ENCODE peak calls at places on chromosomes 3 and 15, in ten cellular contexts. G is foreskin keratinocyte, A is brain microvascular endothelial cell, V is A549, S is heart left ventricle, Z is lower lobe of right lung, L is thyroid gland, X is hepatocyte, T is H9, N is upper lobe of right lung. I is an unnamed sample.

GRCh38 chr3:129612350-129613204 is 6.1 kb upstream of the PLXND1 start:
- DNase-seq in A (no peak), Z (no peak), L (no peak), T (no peak), G (no peak), V (peak), X (no peak), N (no peak), S (peak), I (no peak)

GRCh38 chr3:62056603-62057002 is 316.7 kb downstream of the FEZF2 start:
- DNase-seq in G (no peak), T (no peak), V (no peak), S (no peak), L (no peak), X (no peak), Z (no peak), N (no peak), A (no peak), I (no peak)

GRCh38 chr3:55482496-55483195 is 4.5 kb downstream of the WNT5A start:
- DNase-seq in L (peak), N (no peak), X (peak), Z (no peak), G (peak), V (no peak), S (peak), A (peak), T (peak), I (peak)

GRCh38 chr3:170180107-170180951 is 1.2 kb downstream of the PHC3 start:
- DNase-seq in V (no peak), Z (no peak), N (no peak), A (peak), X (peak), T (no peak), G (peak), S (no peak), L (peak), I (no peak)

GRCh38 chr3:71478568-71478967 is 105.0 kb downstream of the FOXP1 start:
- DNase-seq in N (no peak), G (no peak), L (no peak), V (no peak), A (no peak), T (no peak), S (no peak), Z (no peak), X (no peak), I (no peak)

GRCh38 chr15:91214675-91215590 is 114.9 kb downstream of the SV2B start:
- DNase-seq in Z (no peak), S (no peak), T (peak), G (no peak), A (no peak), X (no peak), L (no peak), N (no peak), V (no peak), I (no peak)

GRCh38 chr3:101574388-101575156 is 592 bp downstream of the PCNP start:
- DNase-seq in L (peak), N (peak), A (peak), S (peak), X (no peak), Z (peak), T (peak), V (peak), G (no peak), I (peak)

GRCh38 chr3:151156618-151157216 is 46.3 kb downstream of the GPR171 start:
- DNase-seq in G (no peak), T (no peak), A (peak), Z (no peak), S (no peak), V (peak), L (no peak), X (peak), N (no peak), I (no peak)

GRCh38 chr15:101152914-101153313 is 98.9 kb downstream of the CHSY1 start:
- DNase-seq in N (no peak), V (peak), S (no peak), T (peak), Z (peak), G (no peak), L (no peak), A (no peak), X (no peak), I (no peak)

GRCh38 chr3:53970656-53971055 is 79.0 kb upstream of the SELENOK start:
- DNase-seq in N (no peak), Z (no peak), G (no peak), L (no peak), X (peak), S (no peak), A (no peak), T (peak), V (no peak), I (no peak)

GRCh38 chr15:70902105-70902504 is 9.5 kb downstream of the LRRC49 start:
- DNase-seq in G (peak), L (no peak), N (no peak), S (no peak), V (peak), T (no peak), Z (no peak), A (peak), X (peak), I (no peak)

GRCh38 chr15:29115093-29115991 is 154.3 kb downstream of the NSMCE3 start:
- DNase-seq in V (no peak), G (no peak), T (peak), S (no peak), N (no peak), X (peak), Z (no peak), L (peak), A (peak), I (no peak)

GRCh38 chr3:6717026-6717943 is 143.6 kb upstream of the GRM7 start:
- DNase-seq in A (no peak), T (no peak), L (no peak), V (no peak), G (no peak), S (no peak), N (no peak), X (no peak), Z (no peak), I (no peak)

GRCh38 chr3:36988336-36988735 is 4.6 kb downstream of the EPM2AIP1 start:
- DNase-seq in G (no peak), T (no peak), L (no peak), S (no peak), Z (no peak), A (no peak), V (no peak), X (no peak), N (no peak), I (no peak)

GRCh38 chr15:66884661-66885237 is 180.7 kb upstream of the SMAD3 start:
- DNase-seq in V (no peak), T (no peak), L (no peak), A (no peak), Z (no peak), N (no peak), S (no peak), X (no peak), G (no peak), I (no peak)

GRCh38 chr3:139292933-139293664 is 50.7 kb upstream of the MRPS22 start:
- DNase-seq in V (peak), X (peak), Z (no peak), N (no peak), L (no peak), A (no peak), G (no peak), S (no peak), T (no peak), I (peak)

GRCh38 chr3:197132916-197133530 is 103.4 kb upstream of the MELTF start:
- DNase-seq in S (no peak), T (no peak), A (no peak), G (no peak), N (no peak), L (no peak), X (no peak), Z (no peak), V (no peak), I (no peak)

GRCh38 chr3:105394177-105394576 is 27.5 kb downstream of the ALCAM start:
- DNase-seq in X (peak), T (peak), S (no peak), N (no peak), Z (no peak), A (peak), L (no peak), G (no peak), V (no peak), I (no peak)

GRCh38 chr15:85002517-85002916 is 20.9 kb downstream of the PDE8A start:
- DNase-seq in A (no peak), S (no peak), G (no peak), T (no peak), X (no peak), L (no peak), V (no peak), Z (no peak), N (no peak), I (no peak)

GRCh38 chr15:85004551-85004950 is 22.9 kb downstream of the PDE8A start:
- DNase-seq in X (no peak), T (no peak), A (no peak), N (no peak), V (no peak), G (no peak), L (no peak), Z (no peak), S (no peak), I (no peak)

GRCh38 chr15:85003593-85004312 is 22.1 kb downstream of the PDE8A start:
- DNase-seq in X (no peak), Z (peak), A (no peak), G (no peak), V (no peak), N (no peak), S (no peak), L (no peak), T (no peak), I (no peak)

GRCh38 chr15:85000189-85000864 is 18.7 kb downstream of the PDE8A start:
- DNase-seq in V (no peak), X (no peak), L (no peak), A (no peak), S (no peak), T (no peak), G (no peak), N (no peak), Z (no peak), I (no peak)

DNA sequence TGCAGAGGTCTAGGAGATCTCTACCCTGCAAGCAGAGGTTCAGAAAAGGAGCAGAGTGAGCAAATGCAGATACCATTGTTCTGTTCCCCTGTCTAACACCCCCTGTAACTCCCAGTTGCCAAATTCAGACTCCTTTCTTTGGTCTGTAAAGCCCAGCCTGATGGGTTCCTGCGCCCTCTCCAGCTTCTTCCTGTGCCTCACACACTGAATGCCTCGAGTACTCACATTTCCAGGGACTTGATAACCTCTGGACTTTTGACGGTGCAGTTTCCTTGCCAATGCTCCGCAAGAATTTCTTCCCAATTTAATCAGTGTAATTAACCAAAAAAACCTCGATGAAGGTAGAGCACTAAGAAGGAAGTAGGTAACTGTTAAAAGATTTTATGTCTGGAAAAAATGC is 19.3 kb downstream of the PDE8A start:
- DNase-seq in L (no peak), T (no peak), Z (no peak), A (no peak), N (no peak), V (no peak), S (no peak), G (no peak), X (no peak), I (no peak)
- TF ChIP-seq CTCF in L (no peak), T (no peak), Z (no peak), A (no peak), N (no peak), V (no peak), S (no peak), G (no peak), X (no peak), I (no peak)

GRCh38 chr3:149612456-149612855 is 45.4 kb downstream of the WWTR1 start:
- DNase-seq in Z (no peak), N (no peak), G (no peak), X (no peak), V (no peak), T (no peak), S (no peak), A (no peak), L (no peak), I (no peak)

GRCh38 chr3:149608987-149609386 is 48.8 kb downstream of the WWTR1 start:
- DNase-seq in N (no peak), T (no peak), A (no peak), G (no peak), S (no peak), X (no peak), V (no peak), Z (no peak), L (no peak), I (no peak)

GRCh38 chr3:149609595-149609994 is 48.2 kb downstream of the WWTR1 start:
- DNase-seq in V (no peak), A (no peak), N (no peak), S (no peak), T (no peak), Z (no peak), L (no peak), X (peak), G (no peak), I (no peak)

GRCh38 chr3:149610351-149611105 is 47.3 kb downstream of the WWTR1 start:
- DNase-seq in G (no peak), N (no peak), S (peak), T (no peak), V (no peak), Z (no peak), L (peak), A (no peak), X (peak), I (no peak)

GRCh38 chr3:149611149-149611548 is 46.7 kb downstream of the WWTR1 start:
- DNase-seq in T (no peak), S (no peak), G (no peak), N (no peak), Z (no peak), X (no peak), A (no peak), V (no peak), L (no peak), I (no peak)
- H3K27ac ChIP-seq in T (no peak), S (no peak), G (no peak), N (no peak), Z (no peak), X (peak), A (no peak), V (peak), L (no peak), I (no peak)

DNA sequence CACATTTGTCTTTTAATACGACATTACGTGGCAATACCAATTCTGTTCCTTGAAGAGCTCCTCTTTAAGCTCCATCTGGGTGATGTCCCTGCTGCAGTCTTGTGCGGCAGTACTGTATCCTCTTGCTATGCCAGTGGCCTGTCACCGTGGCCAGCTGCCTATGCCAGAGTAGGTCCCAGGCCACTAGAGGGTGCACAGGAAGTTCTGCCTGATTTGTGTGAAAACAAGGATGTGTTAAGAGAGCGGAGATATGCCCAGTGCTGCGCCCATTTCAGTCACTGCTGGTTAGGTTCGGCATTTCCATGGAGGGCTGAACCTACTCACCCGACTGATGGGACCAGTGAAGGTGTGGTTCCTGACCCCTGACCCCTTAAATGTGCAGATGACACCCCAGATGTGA is 25.2 kb downstream of the NIPA1 start:
- DNase-seq in A (no peak), X (peak), N (no peak), S (no peak), G (no peak), V (peak), Z (no peak), T (peak), L (peak), I (peak)
- TF ChIP-seq CTCF in A (no peak), X (peak), N (peak), S (peak), G (peak), V (peak), Z (peak), T (peak), L (no peak), I (peak)

GRCh38 chr15:31148622-31149505 is 47.3 kb upstream of the TRPM1 start:
- DNase-seq in Z (no peak), X (no peak), N (no peak), L (no peak), T (no peak), G (no peak), V (no peak), A (no peak), S (no peak), I (no peak)

GRCh38 chr15:31147456-31147855 is 45.9 kb upstream of the TRPM1 start:
- DNase-seq in L (no peak), V (no peak), Z (no peak), T (no peak), G (no peak), N (no peak), S (no peak), X (no peak), A (no peak), I (no peak)

GRCh38 chr15:31149987-31150386 is 48.5 kb upstream of the TRPM1 start:
- DNase-seq in T (no peak), L (no peak), S (no peak), G (no peak), N (no peak), Z (no peak), A (no peak), X (no peak), V (no peak), I (no peak)

GRCh38 chr15:31150732-31151212 is 49.2 kb upstream of the TRPM1 start:
- DNase-seq in L (no peak), N (no peak), S (no peak), T (peak), X (no peak), V (no peak), A (no peak), Z (no peak), G (peak), I (no peak)

DNA sequence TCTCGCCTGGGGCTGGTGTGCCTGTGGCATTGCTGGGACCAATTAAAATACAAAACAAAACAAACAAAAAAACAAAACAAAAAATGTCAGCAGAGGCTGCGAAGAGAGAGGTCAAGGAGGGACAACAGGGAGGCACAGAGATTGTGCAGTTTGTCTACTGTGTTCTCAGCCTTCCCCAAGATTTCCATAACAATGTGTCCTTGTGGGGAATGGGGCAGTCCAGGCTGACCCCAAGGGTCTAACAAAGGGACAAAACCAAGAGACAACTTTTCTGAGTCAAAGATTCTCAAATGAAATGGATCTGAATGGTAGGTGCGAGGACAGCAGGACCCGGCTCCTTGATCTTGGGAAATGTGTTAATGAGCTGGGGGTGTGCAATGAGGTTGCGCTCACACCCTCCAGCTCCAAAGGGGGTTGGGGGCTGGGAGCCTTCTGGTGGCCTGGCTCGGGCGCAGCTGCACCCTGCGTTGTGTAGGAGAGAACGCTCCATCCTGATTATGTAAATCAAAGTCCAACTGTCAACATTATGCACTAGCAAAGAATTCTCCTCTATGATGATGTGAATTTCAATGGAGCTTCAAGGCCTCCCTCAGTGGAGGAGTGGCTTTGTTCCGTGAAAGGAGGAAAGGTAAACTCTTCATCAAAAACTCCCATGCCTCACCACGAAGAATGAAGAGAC is 46.6 kb upstream of the TRPM1 start:
- DNase-seq in X (no peak), T (no peak), Z (no peak), V (no peak), G (no peak), N (no peak), A (no peak), S (no peak), L (no peak), I (no peak)
- H3K27ac ChIP-seq in X (no peak), T (no peak), Z (no peak), V (no peak), G (no peak), N (no peak), A (no peak), S (no peak), L (no peak), I (no peak)

GRCh38 chr3:52931889-52932288 is 34.5 kb upstream of the STIMATE start:
- DNase-seq in L (no peak), X (no peak), T (no peak), N (no peak), S (no peak), Z (no peak), V (peak), G (no peak), A (no peak), I (no peak)
- TF ChIP-seq CTCF in L (no peak), X (no peak), T (peak), N (no peak), S (no peak), Z (no peak), V (no peak), G (peak), A (peak), I (no peak)

DNA sequence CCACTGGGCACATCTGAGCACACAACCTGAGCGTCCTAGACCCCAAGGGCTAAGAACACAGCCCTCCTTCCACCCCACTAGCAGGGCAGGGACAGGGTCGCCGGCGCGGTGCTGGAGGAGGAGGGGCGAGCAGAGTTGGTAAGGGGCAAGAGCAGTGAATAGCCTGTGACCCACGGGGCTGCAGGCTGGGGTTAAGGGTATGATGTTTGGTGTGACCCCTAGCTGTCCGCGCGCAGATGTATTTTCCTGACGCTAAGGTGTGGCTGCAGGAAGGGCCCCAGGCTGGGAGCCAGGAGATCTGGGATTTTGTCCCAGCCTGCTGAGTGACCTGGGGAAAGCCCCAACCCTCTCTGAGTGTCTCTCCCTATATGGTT is 1.3 kb upstream of the C15orf39 start:
- DNase-seq in Z (no peak), S (no peak), T (no peak), V (no peak), X (no peak), L (no peak), N (no peak), A (no peak), G (no peak), I (no peak)
- H3K27ac ChIP-seq in Z (peak), S (no peak), T (no peak), V (no peak), X (peak), L (peak), N (peak), A (no peak), G (peak), I (peak)

GRCh38 chr15:25770618-25771369 is 92.3 kb downstream of the ATP10A start:
- DNase-seq in A (no peak), N (no peak), L (no peak), V (no peak), X (no peak), S (no peak), T (no peak), Z (no peak), G (no peak), I (no peak)
- TF ChIP-seq CTCF in A (no peak), N (no peak), L (no peak), V (no peak), X (no peak), S (no peak), T (no peak), Z (no peak), G (no peak), I (no peak)

I was measured in body of pancreas.